ENCODE peak calls at places on chromosomes 16 and 17, in six cellular contexts. X is GM12891, Z is K562, N is GM12878, L is H1, S is HepG2. R is an unnamed sample.
A peak's percentile ranks its signal among the peaks of the same experiment; 100 is the strongest.

GRCh38 chr17:32516940-32517711 is 30.3 kb downstream of the CDK5R1 start:
- DNase-seq in X (no peak), Z (no peak), N (no peak), L (no peak), S (no peak), R (no peak)

GRCh38 chr16:84735846-84736586 is 36.2 kb downstream of the USP10 start:
- DNase-seq in X (no peak), Z (no peak), N (no peak), L (no peak), S (peak; percentile 46), R (no peak)

GRCh38 chr17:81482673-81483072 is 29.9 kb downstream of the ACTG1 start:
- DNase-seq in X (no peak), Z (no peak), N (no peak), L (no peak), S (no peak), R (no peak)

GRCh38 chr16:66036775-66037715 is 329.4 kb upstream of the CDH5 start:
- DNase-seq in X (no peak), Z (no peak), N (no peak), L (no peak), S (no peak), R (no peak)

GRCh38 chr17:72162569-72162968 is 41.7 kb downstream of the SOX9 start:
- DNase-seq in X (no peak), Z (no peak), N (no peak), L (no peak), S (no peak), R (no peak)

GRCh38 chr17:7440113-7440822 is 956 bp downstream of the FGF11 start:
- DNase-seq in X (no peak), Z (peak; percentile 28), N (no peak), L (peak; percentile 90), S (no peak), R (no peak)

GRCh38 chr17:61462734-61463067 is 10.5 kb downstream of the TBX4 start:
- DNase-seq in X (no peak), Z (no peak), N (no peak), L (no peak), S (no peak), R (no peak)

GRCh38 chr17:18379246-18380146 is 1.9 kb downstream of the EVPLL start:
- DNase-seq in X (no peak), Z (no peak), N (no peak), L (no peak), S (no peak), R (no peak)

GRCh38 chr16:10923650-10924214 is 18.5 kb downstream of the DEXI start:
- DNase-seq in X (no peak), Z (no peak), N (no peak), L (no peak), S (peak; percentile 95), R (no peak)

GRCh38 chr16:51685498-51685897 is 534.4 kb upstream of the SALL1 start:
- DNase-seq in X (no peak), Z (no peak), N (no peak), L (no peak), S (no peak), R (no peak)

GRCh38 chr16:68921654-68922053 is 78.3 kb downstream of the TANGO6 start:
- DNase-seq in X (no peak), Z (no peak), N (no peak), L (no peak), S (peak; percentile 61), R (no peak)

GRCh38 chr16:709651-710499 is 4.3 kb upstream of the FBXL16 start:
- DNase-seq in X (no peak), Z (peak; percentile 76), N (no peak), L (no peak), S (no peak), R (no peak)

GRCh38 chr16:57354311-57354710 is 4.3 kb upstream of the CCL22 start:
- DNase-seq in X (no peak), Z (no peak), N (no peak), L (no peak), S (no peak), R (no peak)

GRCh38 chr17:35293151-35293837 is 50.4 kb downstream of the SLFN5 start:
- DNase-seq in X (no peak), Z (no peak), N (no peak), L (no peak), S (no peak), R (no peak)

DNA sequence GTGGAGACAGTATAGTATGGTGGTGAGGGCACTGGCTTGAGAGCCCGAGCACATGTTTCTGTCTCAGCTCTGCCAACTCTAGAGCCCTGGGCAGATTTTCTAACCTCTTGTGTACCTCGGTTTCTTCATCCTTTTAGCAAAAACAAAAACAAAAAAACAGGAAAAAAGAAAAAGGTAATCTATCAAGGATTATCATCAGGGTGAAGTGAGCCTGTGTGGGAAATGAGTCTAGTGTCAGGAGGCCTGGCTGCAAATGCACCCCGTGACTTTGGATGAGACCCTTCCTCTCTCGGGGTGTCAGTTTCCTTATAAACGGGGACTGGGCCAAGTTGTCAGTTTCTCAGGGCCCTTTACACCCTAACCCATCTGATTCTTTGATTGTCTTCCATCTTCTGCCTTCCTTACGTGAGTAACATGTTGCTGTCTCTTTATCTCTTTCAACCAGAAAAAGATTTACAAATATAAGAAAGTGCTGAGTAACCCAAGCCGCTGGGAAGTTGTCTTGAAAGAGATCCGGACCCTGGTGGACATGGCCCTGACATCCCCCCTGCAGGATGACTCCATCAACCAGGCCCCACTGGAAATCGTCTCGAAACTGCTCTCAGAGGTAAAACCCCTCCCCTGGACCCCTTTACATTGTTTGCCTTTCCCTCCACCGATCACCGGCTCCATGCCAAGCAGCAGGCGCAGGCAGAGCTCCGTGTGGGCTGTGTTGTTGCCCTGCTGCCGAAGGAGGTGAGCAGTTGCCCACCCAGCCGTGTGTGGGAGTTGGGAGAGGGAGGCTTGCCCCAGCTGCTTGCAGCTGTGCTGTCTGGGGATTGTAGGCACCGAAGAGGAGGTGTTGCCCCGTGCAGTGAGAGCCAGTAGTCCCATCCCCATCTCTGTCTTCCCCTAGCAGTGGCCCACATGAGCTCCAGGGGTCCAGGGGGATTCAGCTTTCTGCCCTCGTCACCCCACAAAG is 127.1 kb upstream of the PLCG2 start:
- DNase-seq in X (no peak), Z (peak; percentile 82), N (no peak), L (no peak), S (no peak), R (no peak)
- TF ChIP-seq POLR2A in X (no peak), Z (no peak), N (no peak), L (no peak), S (no peak), R (no peak)

GRCh38 chr17:29358421-29358820 is 31.7 kb upstream of the TAOK1 start:
- DNase-seq in X (no peak), Z (no peak), N (no peak), L (no peak), S (no peak), R (no peak)
- TF ChIP-seq TAF1 in X (no peak), Z (no peak), N (no peak), L (no peak), S (no peak), R (no peak)

GRCh38 chr16:21265104-21265825 is 12.8 kb downstream of the CRYM start:
- DNase-seq in X (no peak), Z (no peak), N (no peak), L (no peak), S (no peak), R (no peak)

GRCh38 chr16:21264226-21265036 is 13.7 kb downstream of the CRYM start:
- DNase-seq in X (no peak), Z (no peak), N (no peak), L (no peak), S (peak; percentile 42), R (no peak)

GRCh38 chr16:21268236-21268635 is 9.9 kb downstream of the CRYM start:
- DNase-seq in X (no peak), Z (no peak), N (no peak), L (no peak), S (no peak), R (no peak)

GRCh38 chr16:21263640-21264211 is 14.4 kb downstream of the CRYM start:
- DNase-seq in X (peak; percentile 37), Z (no peak), N (peak; percentile 48), L (no peak), S (peak; percentile 81), R (peak; percentile 34)

DNA sequence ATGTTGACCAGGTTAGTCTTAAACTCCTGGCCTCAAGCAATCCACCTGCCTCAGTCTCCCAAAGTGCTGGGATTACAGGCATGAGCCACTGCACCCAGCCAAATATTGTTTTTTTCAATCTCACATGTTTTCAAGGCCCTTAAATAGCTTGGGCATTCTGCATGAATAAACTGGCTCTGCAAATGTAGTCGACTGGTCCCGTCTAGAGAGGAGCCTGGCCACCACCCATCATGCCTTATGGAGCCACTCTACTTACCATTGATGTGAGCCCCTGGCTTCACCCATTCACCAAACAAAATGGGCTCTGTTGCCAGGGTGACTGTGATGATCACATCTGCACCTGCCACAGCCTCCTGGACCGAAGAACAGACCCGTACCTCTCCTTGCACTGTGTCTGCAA is 10.8 kb downstream of the CRYM start:
- DNase-seq in X (no peak), Z (no peak), N (no peak), L (no peak), S (no peak), R (no peak)
- TF ChIP-seq POLR2A in X (no peak), Z (no peak), N (no peak), L (no peak), S (no peak), R (no peak)

GRCh38 chr16:19858654-19859018 is 26.0 kb downstream of the GPRC5B start:
- DNase-seq in X (no peak), Z (no peak), N (no peak), L (no peak), S (no peak), R (no peak)

GRCh38 chr16:19858006-19858653 is 26.5 kb downstream of the GPRC5B start:
- DNase-seq in X (no peak), Z (no peak), N (no peak), L (no peak), S (no peak), R (no peak)

GRCh38 chr16:19853973-19854876 is 30.4 kb downstream of the GPRC5B start:
- DNase-seq in X (no peak), Z (no peak), N (no peak), L (no peak), S (no peak), R (no peak)

GRCh38 chr16:19857593-19857992 is 27.1 kb downstream of the GPRC5B start:
- DNase-seq in X (no peak), Z (no peak), N (no peak), L (no peak), S (no peak), R (no peak)

GRCh38 chr16:19856120-19856519 is 28.5 kb downstream of the GPRC5B start:
- DNase-seq in X (no peak), Z (no peak), N (no peak), L (no peak), S (no peak), R (no peak)
- TF ChIP-seq TAF1 in X (no peak), Z (no peak), N (no peak), L (no peak), S (no peak), R (no peak)

DNA sequence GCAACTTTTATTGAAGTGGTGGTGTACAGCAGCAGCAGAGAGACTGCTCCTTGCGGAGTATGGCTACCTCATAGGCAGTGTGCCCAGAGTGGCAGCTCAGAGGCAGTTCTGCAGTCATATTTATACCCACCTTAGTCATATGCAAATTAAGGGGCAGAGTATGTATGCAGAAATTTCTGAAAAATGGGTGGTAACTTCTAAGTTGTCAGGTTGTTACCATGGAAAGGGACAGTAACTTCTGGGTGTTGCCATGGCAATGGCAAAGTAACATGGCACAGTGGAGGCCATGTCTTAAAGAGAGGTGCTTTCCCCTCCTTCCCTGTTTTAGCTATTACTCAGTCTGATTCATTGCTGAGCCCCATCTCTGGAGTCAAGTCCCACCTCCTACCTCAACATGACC is 53.4 kb downstream of the MEOX1 start:
- DNase-seq in X (no peak), Z (no peak), N (peak; percentile 28), L (no peak), S (no peak), R (no peak)
- TF ChIP-seq POLR2A in X (no peak), Z (no peak), N (no peak), L (no peak), S (no peak), R (no peak)